ENCODE peak calls at places on chromosome 15, in six cellular contexts. Y is dorsolateral prefrontal cortex, A is BJ, Q is uterus, W is aorta, D is endodermal cell. C is an unnamed sample.

GRCh38 chr15:37877851-37878577 is 56.4 kb upstream of the TMCO5A start:
- DNase-seq in Q (no peak), A (no peak), D (no peak), Y (no peak), W (no peak), C (no peak)

GRCh38 chr15:68852466-68852865 is 31.8 kb upstream of the ANP32A start:
- DNase-seq in Q (no peak), A (no peak), Y (no peak), D (no peak), W (no peak), C (no peak)

GRCh38 chr15:96359772-96360498 is 29.4 kb downstream of the NR2F2 start:
- DNase-seq in D (peak; percentile 83), Q (peak; percentile 81), W (peak; percentile 43), A (no peak), Y (no peak), C (no peak)

GRCh38 chr15:63940956-63941620 is 105.2 kb downstream of the DAPK2 start:
- DNase-seq in Y (no peak), D (no peak), W (no peak), Q (no peak), A (no peak), C (no peak)

GRCh38 chr15:65201918-65202317 is 9.4 kb downstream of the CILP start:
- DNase-seq in Q (no peak), W (no peak), D (no peak), Y (no peak), A (no peak), C (no peak)

GRCh38 chr15:61857169-61857829 is 202.9 kb downstream of the VPS13C start:
- DNase-seq in Q (no peak), A (no peak), W (no peak), D (no peak), Y (no peak), C (no peak)

GRCh38 chr15:45637552-45638033 is 2.8 kb downstream of the SQOR start:
- DNase-seq in W (peak; percentile 70), A (peak; percentile 81), D (peak; percentile 4), Q (peak; percentile 54), Y (no peak), C (peak; percentile 81)

GRCh38 chr15:40266828-40267304 is 16.0 kb downstream of the ANKRD63 start:
- DNase-seq in D (no peak), Q (peak; percentile 52), W (peak; percentile 80), A (peak; percentile 70), Y (peak; percentile 64), C (peak; percentile 94)

GRCh38 chr15:50685976-50686467 is 575 bp downstream of the TRPM7 start:
- DNase-seq in A (no peak), D (peak; percentile 86), Y (peak; percentile 43), W (peak; percentile 75), Q (peak; percentile 56), C (peak; percentile 55)

GRCh38 chr15:66763186-66764066 is 61.4 kb downstream of the SMAD6 start:
- DNase-seq in Q (peak; percentile 66), W (peak; percentile 96), D (no peak), A (no peak), Y (no peak), C (peak; percentile 99)

GRCh38 chr15:57640935-57641682 is 49.4 kb downstream of the MYZAP start:
- DNase-seq in A (no peak), Y (peak; percentile 24), W (no peak), D (peak; percentile 60), Q (no peak), C (peak; percentile 15)

GRCh38 chr15:79834496-79834895 is 62.3 kb downstream of the MTHFS start:
- DNase-seq in D (no peak), Y (no peak), Q (no peak), W (no peak), A (no peak), C (no peak)

GRCh38 chr15:100710213-100710612 is 107.8 kb downstream of the ASB7 start:
- DNase-seq in A (no peak), Y (no peak), Q (no peak), D (no peak), W (no peak), C (no peak)

GRCh38 chr15:52012210-52012609 is 6.8 kb upstream of the MAPK6 start:
- DNase-seq in A (no peak), Q (no peak), W (no peak), Y (no peak), D (no peak), C (no peak)

GRCh38 chr15:57090460-57090859 is 172.0 kb downstream of the TCF12 start:
- DNase-seq in W (no peak), Q (no peak), D (no peak), Y (no peak), A (no peak), C (no peak)

GRCh38 chr15:85579957-85580694 is 199.7 kb downstream of the AKAP13 start:
- DNase-seq in D (no peak), A (no peak), Q (peak; percentile 32), W (peak; percentile 61), Y (no peak), C (no peak)

GRCh38 chr15:55872471-55872870 is 120.9 kb downstream of the NEDD4 start:
- DNase-seq in Y (no peak), D (no peak), Q (no peak), A (no peak), W (no peak), C (no peak)

GRCh38 chr15:56244811-56245576 is 1.3 kb upstream of the RFX7 start:
- DNase-seq in Q (no peak), W (no peak), D (peak; percentile 64), Y (peak; percentile 13), A (no peak), C (no peak)

GRCh38 chr15:25772500-25772899 is 90.6 kb downstream of the ATP10A start:
- DNase-seq in A (no peak), D (no peak), W (no peak), Q (no peak), Y (no peak), C (no peak)

GRCh38 chr15:34336947-34337556 is 529 bp downstream of the SLC12A6 start:
- DNase-seq in Q (no peak), W (no peak), A (no peak), D (no peak), Y (peak; percentile 8), C (no peak)

GRCh38 chr15:34336333-34336732 is 1.2 kb downstream of the SLC12A6 start:
- DNase-seq in Q (no peak), Y (no peak), W (no peak), A (no peak), D (no peak), C (no peak)

GRCh38 chr15:34337557-34338306 is at the start of gene SLC12A6:
- DNase-seq in D (peak; percentile 94), Q (peak; percentile 90), A (peak; percentile 55), W (peak; percentile 95), Y (peak; percentile 91), C (peak; percentile 93)

GRCh38 chr15:34334676-34335075 is 2.9 kb downstream of the SLC12A6 start:
- DNase-seq in W (no peak), A (no peak), Q (no peak), Y (no peak), D (no peak), C (no peak)

DNA sequence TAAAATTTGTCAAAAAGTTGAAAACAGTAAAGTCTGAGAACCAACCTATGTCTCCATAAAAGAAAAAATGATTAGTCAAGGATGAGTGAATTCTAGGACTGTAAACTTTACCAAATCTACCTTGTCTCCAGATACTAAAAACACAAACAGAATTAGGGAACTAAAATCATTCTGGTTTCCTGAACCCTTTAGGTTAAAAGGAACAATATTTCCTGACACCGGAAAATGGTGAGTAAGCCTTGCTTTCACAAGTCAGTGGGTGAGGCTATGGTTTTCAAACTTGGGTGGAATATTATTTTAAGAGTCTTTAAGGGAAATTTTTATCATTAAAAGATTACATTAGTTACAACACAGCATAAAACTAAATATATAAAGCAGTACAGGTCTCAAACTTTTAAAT is 2.4 kb downstream of the SLC12A6 start:
- DNase-seq in Q (no peak), D (no peak), A (no peak), W (no peak), Y (no peak), C (no peak)
- H3K4me3 ChIP-seq in Q (no peak overlapping the region), D (no peak overlapping the region), A (no peak overlapping the region), W (peak overlapping the region; percentile 84), Y (peak overlapping the region; percentile 90), C (no peak overlapping the region)

GRCh38 chr15:41494190-41494921 is 682 bp downstream of the ITPKA start:
- DNase-seq in A (no peak), W (no peak), D (peak; percentile 88), Y (peak; percentile 40), Q (peak; percentile 23), C (peak; percentile 8)
- H3K4me3 ChIP-seq in A (peak overlapping the region; percentile 57), W (peak overlapping the region; percentile 84), D (no peak overlapping the region), Y (peak overlapping the region; percentile 75), Q (peak overlapping the region; percentile 67), C (peak overlapping the region; percentile 25)

GRCh38 chr15:99251436-99251821 is at the start of gene LRRC28:
- DNase-seq in Q (no peak), W (no peak), D (no peak), A (no peak), Y (no peak), C (no peak)

GRCh38 chr15:99249270-99249817 is at the start of gene TTC23:
- DNase-seq in W (no peak), D (peak; percentile 73), A (peak; percentile 84), Y (no peak), Q (no peak), C (peak; percentile 38)

GRCh38 chr15:99248000-99248727 is 1.2 kb downstream of the TTC23 start:
- DNase-seq in Q (no peak), A (no peak), D (no peak), Y (no peak), W (no peak), C (no peak)

GRCh38 chr15:99250494-99251435 is 516 bp upstream of the LRRC28 start:
- DNase-seq in W (peak; percentile 99), Y (peak; percentile 98), Q (peak; percentile 99), D (peak; percentile 99), A (peak; percentile 95), C (peak; percentile 97)

DNA sequence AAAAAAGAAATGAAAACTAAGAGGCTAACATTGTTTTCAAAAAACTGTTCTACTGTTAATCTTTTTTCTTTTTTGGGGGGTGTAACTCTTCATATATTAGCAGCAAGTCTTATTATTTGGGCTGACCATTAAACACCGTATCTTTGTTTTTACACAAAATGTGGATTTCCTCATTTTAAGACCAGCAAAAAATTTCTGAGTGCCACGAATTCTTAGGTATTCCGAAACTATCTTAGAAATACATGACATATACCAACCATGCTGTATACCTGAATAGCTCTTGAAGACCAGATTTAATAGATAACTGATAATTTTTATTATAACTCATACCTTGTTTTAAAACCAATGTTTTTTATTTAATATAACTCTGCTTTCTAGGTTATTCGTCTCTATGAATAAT is 620 bp upstream of the TTC23 start:
- DNase-seq in Y (no peak), D (no peak), Q (no peak), W (no peak), A (no peak), C (no peak)
- H3K4me3 ChIP-seq in Y (peak overlapping the region; percentile 87), D (peak overlapping the region; percentile 90), Q (peak overlapping the region; percentile 61), W (peak overlapping the region; percentile 99), A (peak overlapping the region; percentile 57), C (peak overlapping the region; percentile 66)

DNA sequence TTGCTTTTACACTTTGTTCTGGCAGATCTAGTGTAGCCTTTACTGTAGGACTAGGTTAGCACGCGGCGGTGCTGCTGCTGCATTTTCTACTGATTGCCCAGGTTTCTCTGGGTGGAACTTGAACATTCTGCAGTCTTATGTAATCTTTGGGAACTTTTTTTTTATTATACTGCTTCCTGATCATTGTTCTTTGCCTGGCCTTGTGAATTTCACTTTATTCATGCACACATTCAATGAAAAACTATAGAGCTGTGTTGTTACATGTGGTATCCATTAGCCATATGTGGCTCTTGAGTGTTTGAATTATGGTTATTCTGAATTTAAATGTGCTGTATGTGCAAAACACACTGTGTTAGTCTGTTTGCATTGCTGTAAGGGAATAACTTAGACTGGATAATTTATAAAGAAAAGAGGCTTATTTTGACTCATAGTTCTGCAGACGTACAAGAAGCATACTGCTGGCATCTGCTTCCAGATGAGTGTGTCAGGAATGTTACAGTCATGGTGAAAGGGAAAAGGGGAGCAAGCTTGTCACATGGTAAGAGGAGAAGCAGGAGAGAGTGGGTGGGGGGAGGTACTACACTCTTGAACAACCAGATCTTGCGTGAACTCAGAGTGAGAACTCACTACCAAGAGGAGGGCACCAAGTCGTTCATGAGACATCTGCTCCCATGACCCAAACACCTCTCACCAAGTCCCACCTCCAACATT is 26.5 kb downstream of the MEF2A start:
- DNase-seq in A (no peak), D (no peak), Q (no peak), Y (no peak), W (no peak), C (no peak)
- H3K4me3 ChIP-seq in A (no peak overlapping the region), D (no peak overlapping the region), Q (no peak overlapping the region), Y (no peak overlapping the region), W (no peak overlapping the region), C (no peak overlapping the region)

C was measured in MG63.